ENCODE peak calls at places on chromosomes 2 and 18, in five cellular contexts. H, Q, E, L and B are unnamed samples.

GRCh38 chr2:234420406-234420805 is 76.5 kb downstream of the ARL4C start:
- DNase-seq in H (no peak), Q (no peak), E (no peak), L (peak), B (no peak)

GRCh38 chr18:51666717-51667320 is 469.3 kb upstream of the MEX3C start:
- DNase-seq in H (no peak), Q (peak), E (no peak), L (no peak), B (no peak)

GRCh38 chr2:41944218-41944880 is 103.5 kb upstream of the PKDCC start:
- DNase-seq in H (no peak), Q (no peak), E (no peak), L (no peak), B (no peak)

GRCh38 chr2:102391530-102391929 is 31.4 kb upstream of the IL18RAP start:
- DNase-seq in H (no peak), Q (no peak), E (no peak), L (no peak), B (no peak)

GRCh38 chr2:46010925-46011490 is 286.2 kb upstream of the EPAS1 start:
- DNase-seq in H (peak), Q (no peak), E (no peak), L (peak), B (peak)

GRCh38 chr2:1799174-1799573 is 54.9 kb upstream of the PXDN start:
- DNase-seq in H (no peak), Q (no peak), E (no peak), L (no peak), B (no peak)

GRCh38 chr18:3710712-3711269 is 260.8 kb downstream of the TGIF1 start:
- DNase-seq in H (no peak), Q (no peak), E (no peak), L (peak), B (no peak)

GRCh38 chr2:20592106-20593071 is 58.5 kb downstream of the HS1BP3 start:
- DNase-seq in H (no peak), Q (no peak), E (no peak), L (no peak), B (peak)

GRCh38 chr2:135948642-135949355 is 36.6 kb downstream of the DARS1 start:
- DNase-seq in H (peak), Q (no peak), E (no peak), L (peak), B (peak)

GRCh38 chr2:3320910-3321605 is 56.6 kb downstream of the EIPR1 start:
- DNase-seq in H (no peak), Q (no peak), E (no peak), L (no peak), B (no peak)

GRCh38 chr2:128032092-128032491 is 4.2 kb upstream of the SAP130 start:
- DNase-seq in H (no peak), Q (no peak), E (no peak), L (no peak), B (no peak)

GRCh38 chr2:38466849-38467767 is 90.0 kb upstream of the ATL2 start:
- DNase-seq in H (no peak), Q (no peak), E (no peak), L (no peak), B (no peak)

GRCh38 chr2:170029551-170029950 is 148.4 kb upstream of the MYO3B start:
- DNase-seq in H (no peak), Q (no peak), E (no peak), L (no peak), B (no peak)

GRCh38 chr2:84911135-84911678 is 5.8 kb downstream of the TMSB10 start:
- DNase-seq in H (no peak), Q (no peak), E (no peak), L (no peak), B (no peak)

GRCh38 chr18:46412831-46413371 is 244.1 kb downstream of the LOXHD1 start:
- DNase-seq in H (no peak), Q (peak), E (no peak), L (no peak), B (no peak)